ENCODE peak calls at places on chromosomes 2 and 18, in four cellular contexts. One of them, this sample, is unnamed.

GRCh38 chr2:43845181-43845580 is 6.4 kb downstream of the ABCG8 start:
- DNase-seq in stomach: no peak
- DNase-seq in breast epithelium: no peak
- DNase-seq in lower leg skin: peak
- DNase-seq in this sample: no peak

GRCh38 chr2:85181844-85182456 is 48.8 kb downstream of the TCF7L1 start:
- DNase-seq in stomach: no peak
- DNase-seq in breast epithelium: no peak
- DNase-seq in lower leg skin: no peak
- DNase-seq in this sample: no peak

GRCh38 chr2:19900536-19901200 is 1.1 kb downstream of the TTC32 start:
- DNase-seq in stomach: no peak
- DNase-seq in breast epithelium: no peak
- DNase-seq in lower leg skin: no peak
- DNase-seq in this sample: peak

GRCh38 chr2:203706403-203706802 is at the start of gene CD28:
- DNase-seq in stomach: peak
- DNase-seq in breast epithelium: no peak
- DNase-seq in lower leg skin: no peak
- DNase-seq in this sample: no peak

GRCh38 chr2:70698847-70699246 is 69.2 kb downstream of the ADD2 start:
- DNase-seq in stomach: no peak
- DNase-seq in breast epithelium: no peak
- DNase-seq in lower leg skin: no peak
- DNase-seq in this sample: no peak

GRCh38 chr2:84906900-84907714 is 1.7 kb downstream of the TMSB10 start:
- DNase-seq in stomach: no peak
- DNase-seq in breast epithelium: no peak
- DNase-seq in lower leg skin: peak
- DNase-seq in this sample: peak

GRCh38 chr2:122098301-122098700 is 342.9 kb downstream of the TSN start:
- DNase-seq in stomach: no peak
- DNase-seq in breast epithelium: no peak
- DNase-seq in lower leg skin: no peak
- DNase-seq in this sample: peak

GRCh38 chr2:23698733-23699391 is 228.1 kb downstream of the ATAD2B start:
- DNase-seq in stomach: no peak
- DNase-seq in breast epithelium: peak
- DNase-seq in lower leg skin: no peak
- DNase-seq in this sample: peak

GRCh38 chr18:48946329-48946835 is 4.4 kb downstream of the SMAD7 start:
- DNase-seq in stomach: peak
- DNase-seq in breast epithelium: no peak
- DNase-seq in lower leg skin: no peak
- DNase-seq in this sample: peak
- H3K4me3 ChIP-seq in stomach: peak
- H3K4me3 ChIP-seq in breast epithelium: peak
- H3K4me3 ChIP-seq in lower leg skin: no peak
- H3K4me3 ChIP-seq in this sample: peak

GRCh38 chr2:225041871-225042799 is at the start of gene DOCK10:
- DNase-seq in stomach: peak
- DNase-seq in breast epithelium: no peak
- DNase-seq in lower leg skin: no peak
- DNase-seq in this sample: peak
- TF ChIP-seq CTCF in stomach: no peak
- TF ChIP-seq CTCF in breast epithelium: no peak
- TF ChIP-seq CTCF in lower leg skin: no peak
- TF ChIP-seq CTCF in this sample: no peak

GRCh38 chr2:5697554-5697953 is 5.4 kb downstream of the SOX11 start:
- DNase-seq in stomach: no peak
- DNase-seq in breast epithelium: no peak
- DNase-seq in lower leg skin: no peak
- DNase-seq in this sample: no peak

GRCh38 chr2:5696351-5696740 is 4.2 kb downstream of the SOX11 start:
- DNase-seq in stomach: no peak
- DNase-seq in breast epithelium: no peak
- DNase-seq in lower leg skin: no peak
- DNase-seq in this sample: no peak

GRCh38 chr2:5695641-5696350 is 3.6 kb downstream of the SOX11 start:
- DNase-seq in stomach: no peak
- DNase-seq in breast epithelium: no peak
- DNase-seq in lower leg skin: no peak
- DNase-seq in this sample: no peak

GRCh38 chr2:5698171-5698570 is 6.0 kb downstream of the SOX11 start:
- DNase-seq in stomach: no peak
- DNase-seq in breast epithelium: no peak
- DNase-seq in lower leg skin: no peak
- DNase-seq in this sample: no peak

GRCh38 chr2:5696741-5697521 is 4.7 kb downstream of the SOX11 start:
- DNase-seq in stomach: no peak
- DNase-seq in breast epithelium: no peak
- DNase-seq in lower leg skin: no peak
- DNase-seq in this sample: peak
- H3K4me3 ChIP-seq in stomach: peak
- H3K4me3 ChIP-seq in breast epithelium: peak
- H3K4me3 ChIP-seq in lower leg skin: no peak
- H3K4me3 ChIP-seq in this sample: peak

DNA sequence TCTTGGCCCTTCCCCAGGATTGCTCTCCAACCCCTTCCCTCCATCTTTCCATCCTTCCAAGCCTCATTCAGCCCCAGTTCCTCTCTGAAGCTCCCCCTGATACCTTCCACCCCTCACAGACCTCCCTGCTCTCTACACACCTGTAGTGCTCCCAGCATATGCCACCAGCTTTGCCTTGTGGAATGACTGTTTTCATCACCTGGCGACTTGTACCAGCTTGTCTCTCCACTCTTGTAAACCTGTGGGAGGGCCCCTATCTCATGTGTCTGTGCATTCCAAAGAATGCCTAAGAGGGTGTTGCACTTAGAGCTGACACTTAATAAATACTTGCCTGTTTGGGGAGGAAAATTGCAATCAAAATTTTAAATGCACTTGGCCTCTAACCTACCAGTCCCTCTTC is 198.7 kb downstream of the BCL11A start:
- DNase-seq in stomach: no peak
- DNase-seq in breast epithelium: no peak
- DNase-seq in lower leg skin: no peak
- DNase-seq in this sample: no peak
- TF ChIP-seq CTCF in stomach: no peak
- TF ChIP-seq CTCF in breast epithelium: no peak
- TF ChIP-seq CTCF in lower leg skin: no peak
- TF ChIP-seq CTCF in this sample: no peak

DNA sequence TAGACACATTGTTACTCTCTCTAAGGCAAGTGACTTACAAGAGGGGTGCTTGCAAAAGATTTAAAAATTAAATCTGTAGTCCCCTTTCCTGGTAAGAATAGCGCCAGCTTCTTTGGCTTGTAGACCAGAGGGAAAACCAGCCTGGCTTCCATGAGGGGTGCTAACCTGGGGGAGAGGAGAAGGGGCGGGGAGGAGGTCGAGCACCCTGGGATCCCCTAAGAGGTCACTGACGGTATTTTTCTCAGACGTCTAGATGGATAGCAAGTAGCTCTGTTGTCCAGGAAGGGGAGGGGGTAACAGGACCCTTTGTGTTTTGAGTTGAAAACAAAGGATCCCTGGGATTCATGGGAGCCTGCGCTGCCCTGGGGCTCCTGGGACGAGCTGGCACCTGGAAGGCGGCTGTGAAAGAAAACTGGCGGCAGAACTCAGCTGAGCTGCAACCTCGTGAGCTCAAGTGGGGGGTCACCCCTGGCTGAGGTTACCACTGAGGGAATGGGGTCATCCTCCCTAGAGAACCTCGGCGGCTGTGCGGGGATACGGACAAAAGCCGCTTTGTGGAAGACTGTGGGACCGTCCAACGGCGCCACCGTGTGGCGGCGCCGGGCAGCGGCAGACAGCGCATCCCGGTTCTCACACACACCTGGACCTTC is 37.8 kb upstream of the MRPL19 start:
- DNase-seq in stomach: peak
- DNase-seq in breast epithelium: peak
- DNase-seq in lower leg skin: peak
- DNase-seq in this sample: peak
- H3K4me3 ChIP-seq in stomach: no peak
- H3K4me3 ChIP-seq in breast epithelium: peak
- H3K4me3 ChIP-seq in lower leg skin: no peak
- H3K4me3 ChIP-seq in this sample: peak

DNA sequence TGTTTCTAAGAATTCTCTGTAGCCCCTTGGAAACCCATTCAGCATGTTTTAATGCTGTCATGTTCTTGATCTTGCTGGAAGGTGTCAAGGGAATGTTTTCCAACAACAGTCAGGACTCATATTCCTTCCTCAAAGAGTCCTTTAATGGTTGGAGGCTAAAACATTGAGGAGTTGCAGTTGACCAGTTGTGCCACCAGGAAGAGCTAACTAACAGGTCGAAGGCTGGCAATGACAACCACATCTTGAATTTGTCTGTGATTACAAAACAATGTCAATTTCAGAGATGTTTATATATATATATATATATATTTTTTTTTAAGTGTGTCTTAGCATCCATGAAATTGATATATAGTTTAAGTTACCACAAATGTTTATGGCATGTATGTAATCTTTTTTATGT is 151.5 kb downstream of the INO80D start:
- DNase-seq in stomach: no peak
- DNase-seq in breast epithelium: no peak
- DNase-seq in lower leg skin: no peak
- DNase-seq in this sample: peak
- TF ChIP-seq CTCF in stomach: no peak
- TF ChIP-seq CTCF in breast epithelium: no peak
- TF ChIP-seq CTCF in lower leg skin: no peak
- TF ChIP-seq CTCF in this sample: peak